ENCODE peak calls at places on chromosome 12, in five cellular contexts. J, B, L, P and V are unnamed samples.

GRCh38 chr12:110733089-110733715 is 9.5 kb downstream of the PPP1CC start:
- DNase-seq in J (no peak), B (peak), L (no peak), P (no peak), V (no peak)

GRCh38 chr12:51976376-51977160 is 25.1 kb downstream of the ACVR1B start:
- DNase-seq in J (peak), B (no peak), L (no peak), P (no peak), V (no peak)

GRCh38 chr12:51863921-51864700 is 15.6 kb upstream of the FIGNL2 start:
- DNase-seq in J (no peak), B (no peak), L (no peak), P (no peak), V (peak)

GRCh38 chr12:96112733-96113132 is 77.3 kb upstream of the LTA4H start:
- DNase-seq in J (peak), B (no peak), L (no peak), P (peak), V (no peak)

GRCh38 chr12:48956279-48957140 is 777 bp downstream of the ARF3 start:
- DNase-seq in J (peak), B (peak), L (peak), P (peak), V (peak)

GRCh38 chr12:19230896-19231295 is 101.4 kb downstream of the PLEKHA5 start:
- DNase-seq in J (no peak), B (no peak), L (no peak), P (no peak), V (no peak)

GRCh38 chr12:38664661-38665269 is 240.6 kb downstream of the CPNE8 start:
- DNase-seq in J (peak), B (no peak), L (peak), P (no peak), V (no peak)

GRCh38 chr12:90244232-90244631 is 535.6 kb upstream of the ATP2B1 start:
- DNase-seq in J (peak), B (no peak), L (no peak), P (no peak), V (no peak)

GRCh38 chr12:13114251-13115052 is 11.0 kb upstream of the GSG1 start:
- DNase-seq in J (no peak), B (no peak), L (no peak), P (no peak), V (no peak)

GRCh38 chr12:53476769-53477209 is 22.5 kb downstream of the MAP3K12 start:
- DNase-seq in J (peak), B (no peak), L (no peak), P (no peak), V (no peak)

GRCh38 chr12:62912644-62913043 is 22.3 kb downstream of the PPM1H start:
- DNase-seq in J (no peak), B (no peak), L (no peak), P (no peak), V (no peak)

GRCh38 chr12:125140918-125141573 is 75.8 kb downstream of the AACS start:
- DNase-seq in J (peak), B (no peak), L (no peak), P (no peak), V (no peak)

GRCh38 chr12:98421336-98421735 is 94.1 kb upstream of the TMPO start:
- DNase-seq in J (no peak), B (no peak), L (no peak), P (no peak), V (no peak)

GRCh38 chr12:130956456-130957303 is 3.0 kb downstream of the ADGRD1 start:
- DNase-seq in J (no peak), B (no peak), L (no peak), P (no peak), V (no peak)

GRCh38 chr12:25388216-25388615 is 137.5 kb upstream of the KRAS start:
- DNase-seq in J (no peak), B (no peak), L (no peak), P (no peak), V (no peak)

GRCh38 chr12:108701779-108702435 is 29.4 kb downstream of the CORO1C start:
- DNase-seq in J (peak), B (no peak), L (peak), P (no peak), V (no peak)

GRCh38 chr12:131018221-131018620 is 64.5 kb downstream of the ADGRD1 start:
- DNase-seq in J (no peak), B (no peak), L (no peak), P (no peak), V (no peak)

GRCh38 chr12:122182887-122183587 is at the start of gene LRRC43:
- DNase-seq in J (peak), B (peak), L (no peak), P (peak), V (peak)

GRCh38 chr12:6764011-6764828 is 1.9 kb upstream of the PTMS start:
- DNase-seq in J (peak), B (peak), L (peak), P (peak), V (peak)

GRCh38 chr12:101670007-101670671 is 27.3 kb upstream of the CHPT1 start:
- DNase-seq in J (peak), B (peak), L (peak), P (no peak), V (no peak)

GRCh38 chr12:70154960-70155589 is 88.2 kb upstream of the CNOT2 start:
- DNase-seq in J (no peak), B (no peak), L (no peak), P (no peak), V (no peak)

GRCh38 chr12:40565029-40565633 is 127.1 kb upstream of the CNTN1 start:
- DNase-seq in J (no peak), B (no peak), L (no peak), P (no peak), V (no peak)

GRCh38 chr12:50603817-50604639 is 99.2 kb downstream of the DIP2B start:
- DNase-seq in J (peak), B (no peak), L (no peak), P (no peak), V (no peak)

GRCh38 chr12:66111605-66112004 is 18.9 kb downstream of the LLPH start:
- DNase-seq in J (no peak), B (no peak), L (no peak), P (no peak), V (no peak)

GRCh38 chr12:44571031-44571550 is 305.0 kb downstream of the NELL2 start:
- DNase-seq in J (no peak), B (no peak), L (no peak), P (no peak), V (no peak)

GRCh38 chr12:111640498-111640897 is 41.4 kb upstream of the ATXN2 start:
- DNase-seq in J (no peak), B (no peak), L (no peak), P (no peak), V (no peak)

GRCh38 chr12:51926064-51926632 is 18.8 kb downstream of the ACVRL1 start:
- DNase-seq in J (peak), B (no peak), L (peak), P (no peak), V (no peak)

GRCh38 chr12:119775246-119775895 is 101.7 kb downstream of the CIT start:
- DNase-seq in J (no peak), B (no peak), L (no peak), P (no peak), V (no peak)

GRCh38 chr12:119783787-119784186 is 93.3 kb downstream of the CIT start:
- DNase-seq in J (no peak), B (no peak), L (no peak), P (no peak), V (no peak)

GRCh38 chr12:119784673-119785072 is 92.4 kb downstream of the CIT start:
- DNase-seq in J (no peak), B (no peak), L (no peak), P (no peak), V (no peak)

GRCh38 chr12:119781804-119782203 is 95.3 kb downstream of the CIT start:
- DNase-seq in J (no peak), B (no peak), L (no peak), P (no peak), V (no peak)

GRCh38 chr12:119780786-119781434 is 96.2 kb downstream of the CIT start:
- DNase-seq in J (peak), B (peak), L (peak), P (peak), V (no peak)
- TF ChIP-seq POLR2AphosphoS5 in J (no peak), B (no peak), L (no peak), P (no peak), V (no peak)

GRCh38 chr12:57612711-57613426 is 1.6 kb downstream of the ARHGEF25 start:
- DNase-seq in J (no peak), B (no peak), L (peak), P (no peak), V (no peak)

GRCh38 chr12:57610553-57611115 is 601 bp upstream of the ARHGEF25 start:
- DNase-seq in J (no peak), B (no peak), L (no peak), P (no peak), V (no peak)

GRCh38 chr12:57611810-57612710 is 825 bp downstream of the ARHGEF25 start:
- DNase-seq in J (no peak), B (no peak), L (no peak), P (no peak), V (no peak)

GRCh38 chr12:57609781-57610552 is 1.3 kb upstream of the ARHGEF25 start:
- DNase-seq in J (no peak), B (no peak), L (no peak), P (no peak), V (no peak)

DNA sequence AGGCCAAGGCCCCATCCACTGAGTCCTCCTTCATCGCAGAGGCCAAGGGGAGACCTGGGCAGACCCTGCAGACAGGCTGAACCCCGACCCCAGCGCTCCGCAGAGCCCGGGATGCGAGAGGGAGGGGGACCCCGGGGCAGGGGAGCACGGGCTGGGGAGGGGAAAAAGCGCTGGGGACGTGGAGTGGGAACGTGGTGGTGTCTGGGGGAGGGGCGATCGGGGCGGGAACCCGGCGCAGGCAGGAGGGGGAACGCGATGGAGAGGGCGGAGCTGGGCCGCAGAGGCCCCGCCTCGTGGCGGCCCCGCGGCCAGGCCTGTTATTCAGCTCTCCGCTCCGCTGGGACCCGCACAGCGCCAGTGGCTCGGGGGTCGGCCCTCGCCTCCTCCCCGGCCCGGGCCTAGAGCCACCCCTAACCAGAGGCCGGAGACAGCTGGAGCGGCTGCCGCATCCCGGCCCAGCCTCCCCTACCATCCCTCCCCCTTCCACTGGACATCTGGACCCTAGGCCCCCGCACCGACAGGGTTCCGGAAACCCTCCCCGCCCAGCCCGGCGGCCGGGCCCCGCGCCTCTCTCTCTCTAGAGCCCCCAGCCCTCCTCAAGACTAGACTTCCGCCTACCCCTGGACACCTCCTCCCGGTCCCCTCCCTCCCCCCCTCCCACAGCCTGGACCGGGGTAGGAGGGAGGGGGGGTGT is at the start of gene ARHGEF25:
- DNase-seq in J (peak), B (peak), L (peak), P (peak), V (no peak)
- TF ChIP-seq POLR2A in J (peak), B (no peak), L (peak), P (no peak), V (no peak)

GRCh38 chr12:75480469-75480949 is at the start of gene GLIPR1:
- DNase-seq in J (peak), B (peak), L (peak), P (peak), V (peak)
- H3K27ac ChIP-seq in J (peak), B (peak), L (peak), P (peak), V (peak)

GRCh38 chr12:103739546-103739945 is 101.5 kb downstream of the NT5DC3 start:
- DNase-seq in J (no peak), B (no peak), L (no peak), P (no peak), V (no peak)

GRCh38 chr12:103737881-103738280 is 103.2 kb downstream of the NT5DC3 start:
- DNase-seq in J (no peak), B (no peak), L (no peak), P (no peak), V (no peak)

GRCh38 chr12:103745962-103746361 is 95.1 kb downstream of the NT5DC3 start:
- DNase-seq in J (no peak), B (no peak), L (peak), P (no peak), V (no peak)

GRCh38 chr12:103743788-103744187 is 97.2 kb downstream of the NT5DC3 start:
- DNase-seq in J (no peak), B (no peak), L (peak), P (no peak), V (no peak)

DNA sequence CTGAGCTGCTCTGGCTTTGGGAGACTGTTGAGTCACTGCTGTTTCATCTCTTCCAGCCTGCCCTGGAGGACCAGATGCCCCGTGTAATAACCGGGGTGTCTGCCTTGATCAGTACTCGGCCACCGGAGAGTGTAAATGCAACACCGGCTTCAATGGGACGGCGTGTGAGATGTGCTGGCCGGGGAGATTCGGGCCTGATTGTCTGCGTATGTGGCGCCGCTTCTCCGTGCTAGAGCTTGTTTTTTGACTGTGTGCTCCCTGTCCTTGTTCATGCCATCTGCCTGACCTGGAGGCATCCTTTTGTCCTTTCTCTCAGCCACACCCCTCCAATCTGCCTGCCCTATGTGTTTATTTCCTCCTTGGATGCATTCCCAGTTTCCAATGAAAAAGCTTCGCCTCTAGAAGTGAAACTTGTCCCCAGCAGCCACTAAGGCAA is 98.7 kb downstream of the NT5DC3 start:
- DNase-seq in J (peak), B (no peak), L (no peak), P (peak), V (no peak)
- TF ChIP-seq POLR2AphosphoS5 in J (no peak), B (no peak), L (no peak), P (peak), V (peak)

DNA sequence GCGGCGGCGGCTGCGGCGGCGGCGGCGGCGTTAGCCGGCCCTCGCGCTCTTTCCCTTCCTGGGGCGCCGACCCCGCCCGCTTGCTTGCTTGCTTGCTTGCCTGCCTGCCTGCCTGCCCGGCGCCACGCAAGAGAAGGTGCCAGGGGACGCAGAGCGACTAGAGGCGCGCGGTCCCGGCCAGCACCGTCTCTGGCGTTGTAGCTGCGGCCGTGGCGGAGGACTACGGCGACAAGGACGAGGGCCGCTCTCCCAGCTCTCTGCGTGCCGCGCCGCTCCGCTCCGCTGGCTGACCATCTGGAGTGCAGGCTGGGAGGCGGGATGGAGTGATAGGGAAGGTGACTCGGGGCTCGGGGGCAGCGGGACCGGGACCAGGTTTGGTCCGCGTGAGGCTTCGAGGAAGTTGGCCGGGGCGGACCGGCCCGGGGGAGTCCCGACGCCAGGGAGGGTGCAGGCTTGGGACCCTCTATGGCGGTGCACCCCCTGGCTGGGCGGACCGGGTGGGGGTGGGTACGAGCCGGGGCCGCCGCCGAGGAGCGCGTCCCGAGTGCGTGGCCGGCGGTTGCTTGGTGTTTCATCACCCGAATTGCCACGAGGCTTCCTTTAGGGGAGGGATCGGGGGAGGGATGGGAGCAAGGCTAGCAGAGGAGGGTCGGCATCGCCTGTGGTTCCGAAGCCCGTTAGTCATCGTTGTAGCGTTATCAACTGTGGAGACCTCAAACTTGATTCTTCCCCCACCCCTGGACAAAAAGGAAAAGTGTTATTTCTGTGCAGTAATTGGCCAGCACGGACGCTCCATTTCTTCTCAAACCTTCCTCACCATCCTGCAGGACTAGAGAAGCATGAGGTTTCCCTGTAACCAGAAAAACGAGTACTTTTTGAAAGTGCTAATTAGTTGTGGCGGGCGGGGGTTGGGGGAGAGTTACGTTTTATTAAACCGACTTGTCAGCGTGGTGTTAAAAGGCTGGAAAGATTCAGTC is 566 bp downstream of the XPOT start:
- DNase-seq in J (peak), B (peak), L (peak), P (peak), V (no peak)
- TF ChIP-seq POLR2A in J (no peak), B (no peak), L (peak), P (no peak), V (peak)

DNA sequence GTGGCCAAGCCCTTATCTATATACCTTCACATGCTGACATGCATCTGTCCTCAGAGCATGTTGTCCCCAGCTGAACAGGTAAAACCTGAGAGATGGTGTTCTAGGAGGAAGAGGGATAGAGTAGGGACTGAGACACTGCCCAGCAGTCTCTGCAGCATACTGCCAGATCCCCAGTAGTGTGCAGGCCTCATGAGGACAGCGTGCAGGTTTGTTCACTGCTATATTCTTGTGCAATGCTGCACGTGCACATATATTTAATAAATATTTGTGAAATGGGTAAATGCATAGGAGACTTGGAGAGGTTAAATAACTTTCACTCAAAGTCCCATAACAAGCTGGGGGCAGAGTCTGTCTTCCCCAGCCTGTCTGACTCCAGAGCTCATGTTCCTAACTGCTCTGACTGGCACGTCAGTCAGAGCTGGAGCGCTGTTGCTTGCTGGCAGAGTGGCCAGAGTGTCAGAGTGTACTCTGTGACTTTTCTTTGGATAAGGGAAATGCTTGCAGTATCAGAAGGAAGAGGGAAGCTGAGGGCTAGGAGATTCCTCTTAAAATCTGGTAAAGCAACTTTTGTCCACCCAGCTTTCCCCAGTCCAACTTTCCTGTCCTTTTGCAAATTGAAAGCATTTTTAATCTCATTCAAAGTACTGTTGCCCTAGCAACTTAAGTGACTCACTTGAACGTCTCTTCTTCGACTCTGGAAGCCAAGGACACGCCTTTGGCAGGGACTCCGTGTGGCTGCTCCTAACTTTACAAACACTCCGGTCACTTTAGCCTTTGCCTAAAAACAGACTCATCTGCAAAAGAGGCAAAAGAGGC is 14.9 kb upstream of the POLR3B start:
- DNase-seq in J (peak), B (peak), L (peak), P (peak), V (no peak)
- H3K27ac ChIP-seq in J (no peak), B (peak), L (no peak), P (peak), V (no peak)